ENCODE peak calls at places on chromosomes 3 and 15, in four cellular contexts. E is K562, Q is GM12878, N is HL-60. B is an unnamed sample.

GRCh38 chr15:60585743-60586708 is 107.1 kb upstream of the ICE2 start:
- DNase-seq in E (peak), Q (no peak), N (peak), B (peak)

GRCh38 chr15:60590935-60591490 is 112.1 kb upstream of the ICE2 start:
- DNase-seq in Q (no peak), E (no peak), N (peak), B (peak)

GRCh38 chr3:48837163-48837562 is 10.5 kb downstream of the PRKAR2A start:
- DNase-seq in E (no peak), N (no peak), Q (no peak), B (no peak)

GRCh38 chr3:50572158-50572557 is 2.8 kb downstream of the HEMK1 start:
- DNase-seq in N (peak), Q (no peak), E (peak), B (peak)

GRCh38 chr15:67931861-67932260 is 92.0 kb upstream of the RNU6-1 start:
- DNase-seq in E (no peak), N (no peak), Q (no peak), B (no peak)

GRCh38 chr15:38316311-38316710 is 63.7 kb downstream of the SPRED1 start:
- DNase-seq in N (no peak), E (no peak), Q (no peak), B (no peak)

GRCh38 chr3:104825116-104825515 is 541.6 kb upstream of the ALCAM start:
- DNase-seq in E (no peak), N (no peak), Q (no peak), B (no peak)

GRCh38 chr3:126125781-126126251 is 41.9 kb upstream of the SLC41A3 start:
- DNase-seq in N (no peak), Q (no peak), E (no peak), B (no peak)

GRCh38 chr3:70342149-70342548 is 29.7 kb upstream of the MDFIC2 start:
- DNase-seq in N (no peak), Q (no peak), E (no peak), B (no peak)

GRCh38 chr3:110530902-110531301 is 540.7 kb upstream of the NECTIN3 start:
- DNase-seq in E (no peak), N (no peak), Q (no peak), B (no peak)

DNA sequence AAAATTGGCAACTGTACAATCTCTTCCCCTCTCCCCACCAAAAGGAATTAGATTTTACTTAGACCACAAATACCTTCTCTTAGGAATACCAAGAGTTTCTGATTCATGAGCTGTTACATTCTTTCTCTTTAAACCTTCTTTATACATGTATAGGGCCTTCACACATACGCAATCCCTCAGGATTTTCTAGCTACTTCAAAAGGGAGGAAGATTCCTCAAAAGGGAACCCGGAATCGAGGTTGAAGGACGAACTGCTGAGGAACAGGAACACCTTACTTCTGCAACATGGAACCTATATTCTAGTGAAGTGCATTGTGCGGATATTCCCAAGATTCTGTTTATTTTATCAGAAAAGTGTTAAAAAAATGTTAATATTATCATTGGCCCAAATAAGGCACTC is 52.3 kb downstream of the GABRB3 start:
- DNase-seq in Q (no peak), E (no peak), N (no peak), B (no peak)
- TF ChIP-seq SPI1 in Q (no peak), E (no peak), N (no peak), B (no peak)

GRCh38 chr3:152434142-152434541 is 165.4 kb downstream of the MBNL1 start:
- DNase-seq in Q (no peak), E (no peak), N (no peak), B (no peak)

GRCh38 chr3:152438181-152438580 is 169.5 kb downstream of the MBNL1 start:
- DNase-seq in E (no peak), Q (no peak), N (no peak), B (no peak)

GRCh38 chr3:152438706-152439105 is 170.0 kb downstream of the MBNL1 start:
- DNase-seq in E (no peak), N (no peak), Q (no peak), B (no peak)

DNA sequence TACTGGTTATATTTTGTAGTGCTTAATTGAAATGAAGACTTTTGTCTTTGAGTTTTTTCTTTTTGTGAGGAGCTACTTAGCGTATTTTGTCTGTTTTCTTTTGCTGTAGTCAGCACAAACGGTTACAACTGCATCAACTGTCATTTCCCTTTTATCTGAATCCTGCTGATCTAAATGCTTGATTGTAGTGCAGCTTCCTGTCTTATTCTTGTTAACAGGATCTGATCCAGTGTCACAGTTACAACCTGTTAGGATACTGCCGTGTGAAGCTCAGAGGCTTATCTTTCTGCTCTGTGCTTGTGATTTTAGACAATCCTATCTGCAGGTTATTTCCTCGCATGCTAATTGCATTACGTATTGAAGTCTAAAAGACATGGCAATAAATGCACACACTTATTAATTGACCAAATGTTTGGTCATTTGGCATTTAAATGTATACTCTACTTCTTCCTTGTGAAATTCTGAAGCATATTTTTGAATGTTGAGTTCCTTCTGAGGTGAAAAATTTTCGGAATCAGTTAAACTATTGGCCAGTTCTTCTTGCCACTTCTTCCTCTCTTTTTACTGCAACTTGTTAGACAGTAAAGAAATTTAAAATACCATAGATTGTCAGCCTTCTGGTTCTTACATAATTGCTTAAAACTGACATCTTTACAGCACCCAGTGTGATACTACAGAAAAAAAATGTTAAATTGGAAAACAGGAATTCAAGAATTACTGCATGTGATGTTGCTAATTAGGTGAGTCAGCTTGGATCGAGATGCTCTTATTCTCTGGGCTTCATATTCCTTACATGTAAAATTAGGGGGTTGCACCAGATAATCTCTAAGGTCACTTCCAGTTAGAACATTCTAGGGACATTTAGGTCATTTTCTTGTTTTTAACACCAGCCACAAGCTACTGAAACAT is 168.2 kb downstream of the MBNL1 start:
- DNase-seq in Q (no peak), N (no peak), E (no peak), B (no peak)
- TF ChIP-seq SPI1 in Q (no peak), N (no peak), E (no peak), B (no peak)

DNA sequence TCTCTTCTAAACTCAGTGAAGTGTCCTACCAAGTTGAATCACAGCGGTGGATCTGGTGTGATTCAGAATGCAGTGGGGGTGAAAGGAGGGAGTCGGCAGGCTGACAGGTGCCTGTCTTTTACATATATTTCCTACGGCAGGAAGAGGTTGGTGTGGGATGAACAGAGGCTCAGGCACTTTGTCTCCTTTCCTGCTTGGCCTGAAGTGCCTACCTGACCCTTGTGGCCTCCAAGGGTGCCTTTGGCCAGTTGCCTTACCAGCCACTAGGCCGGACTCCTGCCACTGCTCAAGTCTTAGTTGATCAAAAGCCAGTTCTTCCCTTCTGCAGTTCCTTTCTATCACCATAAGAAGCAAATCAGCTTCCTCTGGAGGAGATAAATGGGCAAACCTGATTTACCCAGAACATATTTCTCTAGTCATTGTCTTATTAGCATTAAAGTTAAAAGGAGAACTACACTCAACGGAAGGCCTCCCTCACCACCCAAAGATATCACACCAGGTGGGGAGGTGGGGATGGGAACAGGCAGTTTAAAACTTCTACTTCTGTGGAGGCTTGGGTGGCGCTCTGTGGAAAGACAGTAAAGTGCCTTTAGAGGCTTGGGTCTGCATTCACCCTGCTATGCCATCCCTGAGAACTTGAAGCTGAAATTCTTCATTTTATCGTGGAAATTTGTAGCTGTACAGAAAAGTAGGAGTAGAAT is 52.2 kb downstream of the CRTC3 start:
- DNase-seq in E (no peak), Q (no peak), N (peak), B (no peak)
- TF ChIP-seq SPI1 in E (no peak), Q (no peak), N (peak), B (no peak)

GRCh38 chr3:195137638-195138588 is 133.0 kb downstream of the XXYLT1 start:
- DNase-seq in N (no peak), Q (no peak), E (no peak), B (no peak)

GRCh38 chr3:195139876-195140240 is 131.1 kb downstream of the XXYLT1 start:
- DNase-seq in N (no peak), Q (no peak), E (peak), B (no peak)

GRCh38 chr3:195139091-195139875 is 131.7 kb downstream of the XXYLT1 start:
- DNase-seq in Q (no peak), E (no peak), N (no peak), B (peak)

GRCh38 chr3:195133462-195133861 is 137.5 kb downstream of the XXYLT1 start:
- DNase-seq in E (no peak), Q (no peak), N (no peak), B (no peak)

GRCh38 chr3:195135921-195136320 is 135.0 kb downstream of the XXYLT1 start:
- DNase-seq in E (no peak), Q (no peak), N (no peak), B (no peak)
- TF ChIP-seq SPI1 in E (no peak), Q (no peak), N (no peak), B (no peak)

GRCh38 chr15:85616549-85616948 is 178.2 kb downstream of the KLHL25 start:
- DNase-seq in Q (no peak), E (no peak), N (no peak), B (no peak)
- TF ChIP-seq SPI1 in Q (no peak), E (no peak), N (no peak), B (no peak)